ENCODE peak calls at places on chromosome X, in four cellular contexts. U is caudate nucleus, Z is HFFc6, H is NCI-H1092 treated with DMSO at 0.1 percent for 48 hours. I is an unnamed sample.

GRCh38 chrX:17792842-17793241 is 55.5 kb downstream of the SCML1 start:
- DNase-seq in H (peak), U (no peak), Z (no peak), I (no peak)

GRCh38 chrX:15815779-15816452 is 25.6 kb downstream of the ZRSR2 start:
- DNase-seq in H (no peak), U (no peak), Z (no peak), I (peak)

GRCh38 chrX:103453655-103454054 is 65.6 kb downstream of the RAB40A start:
- DNase-seq in Z (peak), H (no peak), U (no peak), I (peak)

GRCh38 chrX:134933911-134934310 is 56.9 kb upstream of the SMIM10 start:
- DNase-seq in H (peak), U (no peak), Z (no peak), I (no peak)

GRCh38 chrX:141341341-141341740 is 99.0 kb upstream of the SPANXC start:
- DNase-seq in U (no peak), H (no peak), Z (peak), I (peak)

GRCh38 chrX:1224954-1225353 is 12.5 kb upstream of the CRLF2 start:
- DNase-seq in U (no peak), H (no peak), Z (no peak), I (no peak)

GRCh38 chrX:152832520-152832919 is 1.7 kb downstream of the NSDHL start:
- DNase-seq in Z (no peak), U (no peak), H (no peak), I (no peak)

GRCh38 chrX:129646721-129647587 is 7.8 kb downstream of the APLN start:
- DNase-seq in H (peak), Z (no peak), U (no peak), I (no peak)

GRCh38 chrX:1242901-1243402 is 25.7 kb upstream of the CSF2RA start:
- DNase-seq in Z (no peak), U (no peak), H (no peak), I (no peak)